ENCODE peak calls at places on chromosomes 5 and 9, in six cellular contexts. Q is tibial nerve, N is adrenal gland, H is HL-60, V is endodermal cell, B is dorsolateral prefrontal cortex. J is an unnamed sample. For H3K27me3, the result is how much of the 10 kb centered on the place peaks cover.

GRCh38 chr9:37381094-37381741 is 41.3 kb upstream of the GRHPR start:
- DNase-seq in Q (no peak), N (peak), H (no peak), V (no peak), B (no peak), J (no peak)

GRCh38 chr9:112180387-112180881 is 5.3 kb upstream of the SUSD1 start:
- DNase-seq in Q (no peak), N (peak), H (no peak), V (no peak), B (no peak), J (no peak)

GRCh38 chr5:14497276-14497675 is 84.3 kb upstream of the OTULINL start:
- DNase-seq in Q (no peak), N (no peak), H (no peak), V (no peak), B (no peak), J (no peak)

GRCh38 chr9:121499427-121500164 is at the start of gene GGTA1:
- DNase-seq in Q (peak), N (peak), H (no peak), V (peak), B (peak), J (peak)

GRCh38 chr5:68134033-68134668 is 81.4 kb upstream of the PIK3R1 start:
- DNase-seq in Q (no peak), N (no peak), H (no peak), V (peak), B (no peak), J (no peak)

GRCh38 chr9:94159069-94159915 is 75.0 kb downstream of the PTPDC1 start:
- DNase-seq in Q (no peak), N (no peak), H (no peak), V (peak), B (no peak), J (no peak)

GRCh38 chr5:117623042-117623815 is 1048.6 kb upstream of the SEMA6A start:
- DNase-seq in Q (no peak), N (no peak), H (no peak), V (no peak), B (no peak), J (no peak)

GRCh38 chr5:158492850-158493249 is 606.9 kb downstream of the EBF1 start:
- DNase-seq in Q (no peak), N (no peak), H (no peak), V (no peak), B (no peak), J (no peak)

GRCh38 chr5:172115541-172115982 is 72.5 kb downstream of the STK10 start:
- DNase-seq in Q (no peak), N (no peak), H (no peak), V (no peak), B (no peak), J (no peak)

GRCh38 chr5:16889203-16889971 is 46.7 kb downstream of the MYO10 start:
- DNase-seq in Q (no peak), N (no peak), H (no peak), V (no peak), B (no peak), J (peak)

GRCh38 chr9:129497064-129497836 is 123.7 kb downstream of the C9orf50 start:
- DNase-seq in Q (no peak), N (peak), H (no peak), V (no peak), B (no peak), J (peak)

GRCh38 chr5:122490718-122491117 is 178.7 kb downstream of the SNCAIP start:
- DNase-seq in Q (no peak), N (no peak), H (no peak), V (no peak), B (no peak), J (no peak)

GRCh38 chr9:90966475-90967150 is 165.0 kb downstream of the SYK start:
- DNase-seq in Q (no peak), N (no peak), H (no peak), V (peak), B (no peak), J (no peak)

GRCh38 chr9:12604154-12604825 is 88.9 kb upstream of the TYRP1 start:
- DNase-seq in Q (no peak), N (peak), H (no peak), V (no peak), B (no peak), J (no peak)

GRCh38 chr5:1376921-1377320 is 32.0 kb upstream of the CLPTM1L start:
- DNase-seq in Q (no peak), N (no peak), H (no peak), V (no peak), B (no peak), J (no peak)

GRCh38 chr5:160887780-160888179 is 35.8 kb upstream of the ATP10B start:
- DNase-seq in Q (no peak), N (no peak), H (no peak), V (no peak), B (no peak), J (no peak)

GRCh38 chr5:67178085-67178484 is 18.5 kb downstream of the CD180 start:
- DNase-seq in Q (no peak), N (no peak), H (no peak), V (no peak), B (no peak), J (no peak)

GRCh38 chr9:85522459-85523092 is 219.2 kb downstream of the AGTPBP1 start:
- DNase-seq in Q (no peak), N (peak), H (peak), V (peak), B (peak), J (no peak)

GRCh38 chr9:79968533-79968932 is 396.8 kb downstream of the TLE4 start:
- DNase-seq in Q (no peak), N (no peak), H (no peak), V (no peak), B (no peak), J (no peak)

GRCh38 chr5:140341591-140341990 is 4.8 kb downstream of the HBEGF start:
- DNase-seq in Q (no peak), N (no peak), H (no peak), V (no peak), B (peak), J (no peak)

GRCh38 chr5:39209924-39210323 is 9.4 kb downstream of the FYB1 start:
- DNase-seq in Q (no peak), N (no peak), H (no peak), V (peak), B (no peak), J (no peak)

GRCh38 chr5:146815423-146815822 is 63.1 kb downstream of the PPP2R2B start:
- DNase-seq in Q (no peak), N (no peak), H (no peak), V (no peak), B (no peak), J (no peak)

GRCh38 chr9:133703571-133704399 is 34.4 kb downstream of the SARDH start:
- DNase-seq in Q (no peak), N (no peak), H (no peak), V (no peak), B (no peak), J (no peak)

GRCh38 chr5:60700347-60700815 is 415 bp upstream of the DEPDC1B start:
- DNase-seq in Q (no peak), N (no peak), H (no peak), V (no peak), B (peak), J (no peak)

GRCh38 chr9:34744295-34745221 is 34.6 kb upstream of the CCL21 start:
- DNase-seq in Q (no peak), N (peak), H (no peak), V (no peak), B (no peak), J (no peak)

GRCh38 chr9:89576404-89576824 is 28.4 kb upstream of the GADD45G start:
- DNase-seq in Q (no peak), N (peak), H (no peak), V (no peak), B (no peak), J (no peak)

GRCh38 chr5:142748568-142749249 is 21.5 kb upstream of the ARHGAP26 start:
- DNase-seq in Q (no peak), N (peak), H (no peak), V (peak), B (no peak), J (peak)

GRCh38 chr5:141844414-141845097 is 33.7 kb downstream of the PCDH1 start:
- DNase-seq in Q (no peak), N (no peak), H (no peak), V (peak), B (no peak), J (no peak)

GRCh38 chr5:77177576-77177975 is 32.9 kb upstream of the PDE8B start:
- DNase-seq in Q (no peak), N (no peak), H (no peak), V (no peak), B (no peak), J (no peak)

GRCh38 chr9:122383992-122384461 is 13.2 kb downstream of the PTGS1 start:
- DNase-seq in Q (no peak), N (no peak), H (no peak), V (no peak), B (no peak), J (no peak)

GRCh38 chr5:4258170-4258569 is 662.5 kb downstream of the IRX1 start:
- DNase-seq in Q (no peak), N (no peak), H (no peak), V (no peak), B (no peak), J (no peak)

DNA sequence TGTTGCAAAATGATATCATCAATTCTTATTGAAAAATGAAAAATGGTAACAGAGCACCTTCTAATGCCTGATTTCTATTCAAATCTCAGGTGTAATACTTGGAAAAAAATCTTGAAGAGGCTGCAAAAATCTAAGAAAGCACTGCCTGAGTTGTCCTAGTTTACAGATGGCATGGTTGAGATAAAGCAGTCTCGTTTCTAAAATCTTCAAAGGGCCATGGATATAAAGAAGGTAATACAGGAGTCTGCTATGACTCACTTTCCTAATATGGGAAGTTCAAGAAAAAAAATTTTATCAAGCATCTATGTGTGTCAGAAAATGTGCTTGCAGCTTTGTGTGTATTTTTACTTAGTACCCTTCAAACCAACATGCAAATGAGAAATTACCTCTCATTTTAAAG is 163.3 kb downstream of the DMAC1 start:
- DNase-seq in Q (no peak), N (no peak), H (no peak), V (no peak), B (no peak), J (no peak)
- H3K27me3 ChIP-seq in Q (under half), N (under half), H (under half), V (under half), B (under half), J (under half)

GRCh38 chr9:16515207-16515606 is 355.3 kb downstream of the BNC2 start:
- DNase-seq in Q (no peak), N (no peak), H (no peak), V (peak), B (no peak), J (no peak)
- H3K4me3 ChIP-seq in Q (no peak), N (no peak), H (no peak), V (no peak), B (no peak), J (no peak)

GRCh38 chr9:136714876-136715239 is 2.5 kb downstream of the DIPK1B start:
- DNase-seq in Q (no peak), N (no peak), H (no peak), V (no peak), B (no peak), J (no peak)

GRCh38 chr9:136712690-136713554 is 550 bp downstream of the DIPK1B start:
- DNase-seq in Q (no peak), N (no peak), H (no peak), V (peak), B (no peak), J (no peak)

GRCh38 chr9:136711751-136712689 is at the start of gene DIPK1B:
- DNase-seq in Q (no peak), N (no peak), H (no peak), V (peak), B (peak), J (no peak)

GRCh38 chr9:136714096-136714875 is 1.9 kb downstream of the DIPK1B start:
- DNase-seq in Q (no peak), N (peak), H (no peak), V (no peak), B (no peak), J (no peak)

DNA sequence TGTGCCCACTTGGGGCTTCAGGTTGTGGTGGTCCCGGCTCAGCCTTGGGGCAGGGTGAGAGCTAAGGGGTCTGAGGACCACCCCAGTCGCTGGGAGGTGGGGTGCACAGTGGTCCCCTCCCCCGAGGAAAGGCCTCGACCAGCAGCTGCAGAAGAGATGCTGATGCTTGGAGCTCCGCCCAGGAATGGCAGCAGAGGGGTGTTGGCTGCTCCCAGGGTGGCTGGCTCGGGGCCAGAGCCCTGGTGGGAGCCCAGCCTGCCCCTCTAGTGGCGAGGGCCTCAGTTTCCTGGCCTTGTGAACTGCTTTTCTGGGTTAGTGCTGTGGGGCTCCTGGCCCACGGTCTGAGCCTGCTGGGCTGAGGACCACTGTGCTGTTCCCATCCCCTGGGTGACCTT is 1.2 kb downstream of the DIPK1B start:
- DNase-seq in Q (no peak), N (no peak), H (no peak), V (no peak), B (no peak), J (no peak)
- H3K27me3 ChIP-seq in Q (half or more), N (under half), H (under half), V (under half), B (under half), J (under half)

GRCh38 chr5:32709789-32710334 is 1.3 kb upstream of the NPR3 start:
- DNase-seq in Q (peak), N (peak), H (peak), V (peak), B (peak), J (peak)
- H3K4me3 ChIP-seq in Q (peak), N (peak), H (peak), V (peak), B (peak), J (peak)

GRCh38 chr9:69389437-69389995 is 64.5 kb downstream of the ENTREP1 start:
- DNase-seq in Q (no peak), N (no peak), H (no peak), V (no peak), B (no peak), J (no peak)
- H3K27me3 ChIP-seq in Q (under half), N (under half), H (under half), V (under half), B (under half), J (under half)

J was measured in SJSA1.